ENCODE peak calls at places on chromosomes 16 and 17, in six cellular contexts. H, C, S, G, R and Y are unnamed samples.

GRCh38 chr17:4948166-4948996 is at the start of gene PFN1:
- DNase-seq in H (peak), C (peak), S (peak), G (peak), R (peak), Y (peak)

GRCh38 chr16:86343111-86343642 is 167.2 kb upstream of the FOXF1 start:
- DNase-seq in H (peak), C (no peak), S (peak), G (peak), R (peak), Y (no peak)

GRCh38 chr17:41403409-41404023 is 6.1 kb upstream of the KRT31 start:
- DNase-seq in H (no peak), C (no peak), S (no peak), G (peak), R (no peak), Y (no peak)

GRCh38 chr17:9104370-9105041 is 83.2 kb downstream of the NTN1 start:
- DNase-seq in H (peak), C (no peak), S (peak), G (no peak), R (peak), Y (no peak)

GRCh38 chr17:64214950-64215349 is 48.1 kb downstream of the TEX2 start:
- DNase-seq in H (no peak), C (no peak), S (no peak), G (no peak), R (no peak), Y (no peak)

GRCh38 chr17:57407287-57408063 is 151.2 kb downstream of the MSI2 start:
- DNase-seq in H (no peak), C (no peak), S (no peak), G (no peak), R (no peak), Y (no peak)

GRCh38 chr16:49862694-49863093 is 6.8 kb upstream of the ZNF423 start:
- DNase-seq in H (no peak), C (no peak), S (no peak), G (no peak), R (no peak), Y (no peak)

GRCh38 chr17:78599419-78599818 is 22.2 kb upstream of the DNAH17 start:
- DNase-seq in H (no peak), C (no peak), S (no peak), G (peak), R (no peak), Y (no peak)

GRCh38 chr17:20611314-20611713 is 31.8 kb downstream of the CDRT15L2 start:
- DNase-seq in H (no peak), C (no peak), S (no peak), G (no peak), R (no peak), Y (no peak)

GRCh38 chr16:4696172-4696904 is 3.0 kb downstream of the NUDT16L1 start:
- DNase-seq in H (no peak), C (no peak), S (peak), G (no peak), R (peak), Y (no peak)

GRCh38 chr17:38598536-38598935 is 7.2 kb downstream of the SRCIN1 start:
- DNase-seq in H (no peak), C (peak), S (no peak), G (peak), R (no peak), Y (no peak)

GRCh38 chr16:57528499-57529323 is 7.7 kb downstream of the CCDC102A start:
- DNase-seq in H (no peak), C (no peak), S (no peak), G (no peak), R (no peak), Y (peak)

GRCh38 chr16:19980866-19981265 is 92.8 kb downstream of the GPR139 start:
- DNase-seq in H (no peak), C (peak), S (no peak), G (no peak), R (no peak), Y (no peak)
- TF ChIP-seq CTCF in H (no peak), C (peak), S (no peak), G (peak), R (peak), Y (no peak)

DNA sequence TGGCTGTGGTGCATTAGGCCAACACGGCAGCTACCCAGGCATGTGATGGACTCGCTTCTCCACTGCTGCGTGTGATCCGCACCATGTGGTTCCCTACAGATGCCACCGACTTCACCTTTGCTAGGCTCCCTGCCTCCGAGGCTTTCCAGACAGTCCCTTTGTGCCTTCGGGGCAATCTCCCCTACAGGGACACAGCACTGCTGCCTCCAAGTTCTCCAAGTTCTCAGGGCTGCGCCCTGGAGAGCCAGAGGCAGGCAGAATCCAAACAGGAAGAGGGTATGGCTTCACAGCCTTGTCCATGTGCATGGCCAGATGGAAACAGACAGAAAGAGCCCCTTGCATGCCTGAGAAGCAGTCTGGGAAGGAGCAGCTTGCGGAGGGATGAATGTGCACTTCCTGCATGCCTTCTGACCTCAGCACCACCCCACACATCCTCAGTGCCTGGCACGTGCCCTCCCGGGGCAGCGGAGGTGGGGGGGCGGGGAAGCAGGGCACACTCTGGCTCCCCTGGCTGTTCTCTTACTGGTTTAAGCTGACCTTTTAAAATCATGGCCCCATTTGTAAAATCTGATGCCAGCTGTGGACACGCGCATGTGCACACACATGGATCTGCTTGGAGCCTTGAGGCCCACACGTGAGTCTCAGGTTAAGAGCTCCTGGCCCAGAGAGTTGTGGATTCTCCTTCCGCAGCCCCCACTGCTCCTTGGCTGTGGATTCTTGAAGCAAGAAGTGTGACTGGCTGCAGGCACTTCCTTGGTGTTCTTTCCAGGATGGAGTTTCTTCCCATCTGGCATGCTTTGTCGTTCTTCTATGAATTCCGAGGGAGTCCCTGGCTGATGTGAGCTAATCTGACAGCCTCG is 55.3 kb upstream of the MTSS2 start:
- DNase-seq in H (no peak), C (no peak), S (no peak), G (peak), R (no peak), Y (no peak)
- H3K4me3 ChIP-seq in H (no peak), C (no peak), S (no peak), G (no peak), R (no peak), Y (no peak)

GRCh38 chr16:51049678-51050378 is 101.2 kb downstream of the SALL1 start:
- DNase-seq in H (no peak), C (peak), S (no peak), G (no peak), R (no peak), Y (no peak)

GRCh38 chr16:51050379-51050710 is 100.7 kb downstream of the SALL1 start:
- DNase-seq in H (no peak), C (no peak), S (no peak), G (no peak), R (no peak), Y (no peak)

GRCh38 chr16:51053805-51054204 is 97.3 kb downstream of the SALL1 start:
- DNase-seq in H (no peak), C (no peak), S (no peak), G (no peak), R (no peak), Y (no peak)

GRCh38 chr16:51049276-51049675 is 101.8 kb downstream of the SALL1 start:
- DNase-seq in H (no peak), C (no peak), S (no peak), G (no peak), R (no peak), Y (no peak)

DNA sequence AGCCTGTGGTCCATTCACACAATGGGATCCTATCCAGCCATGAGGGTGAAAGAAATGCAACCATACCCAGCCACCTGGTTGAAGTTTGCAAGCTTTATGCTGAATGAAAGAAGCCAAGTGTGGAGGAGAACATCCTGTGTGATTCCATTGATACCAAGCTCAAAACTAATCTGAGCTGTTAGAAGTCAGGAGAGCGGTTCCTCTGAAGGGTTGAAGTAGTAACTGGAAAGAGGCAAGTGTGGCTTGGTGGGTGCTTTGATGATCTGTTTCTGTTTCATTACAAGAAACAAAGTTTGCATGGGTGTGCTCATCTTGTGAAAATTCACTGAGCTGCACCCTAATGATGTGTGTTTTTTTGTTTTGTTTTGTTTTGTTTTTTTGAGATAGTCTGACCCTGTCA is 99.4 kb downstream of the SALL1 start:
- DNase-seq in H (no peak), C (no peak), S (no peak), G (no peak), R (no peak), Y (no peak)
- H3K27ac ChIP-seq in H (no peak), C (no peak), S (no peak), G (no peak), R (no peak), Y (no peak)

GRCh38 chr16:75304521-75305363 is 53.3 kb upstream of the BCAR1 start:
- DNase-seq in H (peak), C (peak), S (peak), G (peak), R (peak), Y (no peak)
- TF ChIP-seq CTCF in H (peak), C (no peak), S (no peak), G (no peak), R (no peak), Y (no peak)

GRCh38 chr17:6927290-6927844 is 68.5 kb upstream of the ALOX12 start:
- DNase-seq in H (no peak), C (no peak), S (no peak), G (peak), R (no peak), Y (no peak)
- H3K4me3 ChIP-seq in H (no peak), C (no peak), S (no peak), G (no peak), R (no peak), Y (no peak)

GRCh38 chr16:88686439-88687253 is at the start of gene SNAI3:
- DNase-seq in H (no peak), C (peak), S (no peak), G (no peak), R (peak), Y (peak)
- H3K27ac ChIP-seq in H (no peak), C (peak), S (no peak), G (no peak), R (peak), Y (peak)

GRCh38 chr16:30374538-30374937 is at the start of gene MYL11:
- DNase-seq in H (no peak), C (no peak), S (no peak), G (no peak), R (no peak), Y (no peak)
- TF ChIP-seq CTCF in H (no peak), C (no peak), S (no peak), G (no peak), R (no peak), Y (no peak)

DNA sequence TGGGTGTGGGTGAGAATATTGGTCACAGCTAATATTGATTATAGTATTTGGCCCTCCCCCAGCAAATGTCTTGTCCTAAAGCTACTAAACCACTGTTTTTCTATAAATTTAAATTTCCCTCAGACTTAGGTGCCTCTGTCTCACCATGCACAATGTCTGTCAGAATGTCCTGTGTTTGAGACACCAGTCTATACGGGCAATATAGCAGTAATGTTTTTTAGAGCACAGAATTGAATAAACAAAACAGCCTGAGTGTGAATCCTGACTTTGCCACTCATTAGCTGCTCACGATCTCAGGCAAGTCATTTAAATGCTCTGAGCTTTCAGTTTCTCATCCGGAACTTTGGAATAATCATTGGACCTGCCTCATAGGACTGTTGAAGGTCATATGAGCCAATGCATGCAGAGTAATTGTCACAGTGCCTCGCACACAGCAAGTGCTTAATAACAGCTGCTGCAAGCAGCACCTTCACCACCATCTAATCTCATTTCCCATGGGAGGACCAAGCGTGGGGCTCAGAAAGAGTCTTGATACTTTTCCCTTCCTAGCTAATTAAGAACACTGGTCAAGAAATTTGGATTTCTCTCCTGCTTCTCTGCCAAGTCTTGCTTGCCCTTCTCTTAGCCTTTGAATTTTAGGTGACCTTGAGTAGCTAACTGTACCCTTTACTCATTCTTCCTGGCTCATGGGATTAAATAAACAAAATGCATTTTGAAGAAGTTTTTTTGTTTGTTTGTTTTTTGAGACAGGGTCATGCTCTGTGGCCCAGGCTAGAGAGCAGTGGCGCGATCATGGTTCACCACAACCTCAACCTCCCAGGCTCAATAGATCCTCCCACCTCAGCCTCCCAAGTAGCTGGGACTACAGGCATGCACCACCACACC is 9.9 kb downstream of the HLF start:
- DNase-seq in H (no peak), C (no peak), S (no peak), G (no peak), R (no peak), Y (no peak)
- H3K4me3 ChIP-seq in H (peak), C (no peak), S (no peak), G (no peak), R (no peak), Y (no peak)